ENCODE peak calls at places on chromosomes 7 and 10, in five cellular contexts. V is GM06990, Y is thoracic aorta, F is upper lobe of right lung, S is A549. M is an unnamed sample.
A peak's percentile ranks its signal among the peaks of the same experiment; 100 is the strongest.

GRCh38 chr7:138837627-138838026 is 39.6 kb upstream of the ATP6V0A4 start:
- DNase-seq in V (no peak), Y (no peak), F (no peak), S (no peak), M (no peak)

GRCh38 chr7:132491546-132491945 is 84.7 kb downstream of the PLXNA4 start:
- DNase-seq in V (no peak), Y (no peak), F (no peak), S (no peak), M (no peak)

GRCh38 chr10:113438660-113439059 is 114.2 kb upstream of the HABP2 start:
- DNase-seq in V (no peak), Y (no peak), F (no peak), S (no peak), M (no peak)

GRCh38 chr10:74021248-74022055 is 23.5 kb downstream of the VCL start:
- DNase-seq in V (no peak), Y (no peak), F (no peak), S (no peak), M (no peak)

GRCh38 chr7:100171087-100171681 is 2.8 kb upstream of the GAL3ST4 start:
- DNase-seq in V (no peak), Y (no peak), F (peak; percentile 67), S (no peak), M (no peak)

GRCh38 chr7:138449580-138449979 is 10.5 kb upstream of the TRIM24 start:
- DNase-seq in V (no peak), Y (no peak), F (no peak), S (no peak), M (no peak)

GRCh38 chr7:5519515-5519928 is 95.9 kb upstream of the TNRC18 start:
- DNase-seq in V (no peak), Y (no peak), F (no peak), S (no peak), M (no peak)

GRCh38 chr10:24237801-24238390 is 29.0 kb downstream of the KIAA1217 start:
- DNase-seq in V (no peak), Y (no peak), F (no peak), S (no peak), M (no peak)

GRCh38 chr10:132549416-132549815 is 11.8 kb downstream of the INPP5A start:
- DNase-seq in V (no peak), Y (no peak), F (peak; percentile 56), S (no peak), M (no peak)

GRCh38 chr10:86003201-86003621 is 363.4 kb downstream of the GRID1 start:
- DNase-seq in V (no peak), Y (no peak), F (no peak), S (no peak), M (no peak)

GRCh38 chr7:82945480-82945879 is 217.2 kb downstream of the PCLO start:
- DNase-seq in V (no peak), Y (no peak), F (no peak), S (no peak), M (no peak)

GRCh38 chr10:74799840-74800239 is 26.6 kb upstream of the KAT6B start:
- DNase-seq in V (no peak), Y (no peak), F (no peak), S (no peak), M (no peak)

GRCh38 chr10:10911471-10911921 is 106.2 kb upstream of the CELF2 start:
- DNase-seq in V (no peak), Y (peak; percentile 48), F (peak; percentile 86), S (no peak), M (no peak)

GRCh38 chr7:37007319-37007718 is 283.0 kb upstream of the AOAH start:
- DNase-seq in V (no peak), Y (no peak), F (no peak), S (no peak), M (no peak)

GRCh38 chr10:9097991-9098306 is 1043.5 kb downstream of the GATA3 start:
- DNase-seq in V (no peak), Y (no peak), F (no peak), S (no peak), M (no peak)

GRCh38 chr7:30473393-30473775 is 5.2 kb downstream of the NOD1 start:
- DNase-seq in V (no peak), Y (no peak), F (no peak), S (no peak), M (no peak)

GRCh38 chr10:42476101-42476500 is 162.3 kb downstream of the ZNF33B start:
- DNase-seq in V (no peak), Y (no peak), F (no peak), S (no peak), M (no peak)

GRCh38 chr10:86282664-86283465 is 83.7 kb downstream of the GRID1 start:
- DNase-seq in V (no peak), Y (no peak), F (peak; percentile 36), S (no peak), M (no peak)

GRCh38 chr10:57979466-57979865 is 288.2 kb downstream of the IPMK start:
- DNase-seq in V (no peak), Y (no peak), F (no peak), S (no peak), M (no peak)

GRCh38 chr10:124977648-124978375 is 35.9 kb downstream of the ZRANB1 start:
- DNase-seq in V (no peak), Y (no peak), F (no peak), S (no peak), M (no peak)

GRCh38 chr7:19930851-19931250 is 157.4 kb upstream of the TMEM196 start:
- DNase-seq in V (no peak), Y (no peak), F (no peak), S (no peak), M (no peak)

GRCh38 chr7:133458688-133459087 is 205.8 kb downstream of the EXOC4 start:
- DNase-seq in V (no peak), Y (no peak), F (no peak), S (no peak), M (no peak)

GRCh38 chr10:3222068-3222467 is 49.5 kb upstream of the PITRM1 start:
- DNase-seq in V (no peak), Y (no peak), F (no peak), S (no peak), M (no peak)

GRCh38 chr10:21427804-21428481 is 97.5 kb downstream of the SKIDA1 start:
- DNase-seq in V (peak; percentile 19), Y (no peak), F (no peak), S (no peak), M (no peak)

GRCh38 chr7:102469972-102470825 is 5.4 kb downstream of the LRWD1 start:
- DNase-seq in V (peak; percentile 13), Y (no peak), F (no peak), S (no peak), M (peak; percentile 43)

GRCh38 chr10:113527181-113527580 is 25.7 kb upstream of the HABP2 start:
- DNase-seq in V (no peak), Y (no peak), F (no peak), S (no peak), M (no peak)

GRCh38 chr7:133155121-133155520 is 73.2 kb upstream of the CHCHD3 start:
- DNase-seq in V (no peak), Y (no peak), F (no peak), S (no peak), M (no peak)

GRCh38 chr10:20623561-20623960 is 273.6 kb downstream of the NEBL start:
- DNase-seq in V (no peak), Y (no peak), F (no peak), S (no peak), M (no peak)

GRCh38 chr7:10412426-10413019 is 561.1 kb upstream of the PHF14 start:
- DNase-seq in V (no peak), Y (no peak), F (no peak), S (peak; percentile 3), M (no peak)

GRCh38 chr10:91380873-91381561 is 29.1 kb upstream of the HECTD2 start:
- DNase-seq in V (no peak), Y (no peak), F (no peak), S (no peak), M (no peak)

GRCh38 chr10:54681136-54681535 is 119.9 kb downstream of the PCDH15 start:
- DNase-seq in V (no peak), Y (no peak), F (no peak), S (no peak), M (no peak)

GRCh38 chr7:101488826-101489572 is 126.3 kb downstream of the COL26A1 start:
- DNase-seq in V (no peak), Y (no peak), F (no peak), S (no peak), M (no peak)

GRCh38 chr10:113060221-113061053 is 110.4 kb downstream of the TCF7L2 start:
- DNase-seq in V (no peak), Y (no peak), F (no peak), S (no peak), M (no peak)

GRCh38 chr10:86655173-86655540 is 810 bp downstream of the OPN4 start:
- DNase-seq in V (no peak), Y (no peak), F (no peak), S (no peak), M (peak; percentile 7)

GRCh38 chr7:133746847-133747246 is 380.3 kb upstream of the LRGUK start:
- DNase-seq in V (no peak), Y (no peak), F (no peak), S (no peak), M (no peak)

GRCh38 chr7:151876899-151877777 is at the start of gene PRKAG2:
- DNase-seq in V (peak; percentile 47), Y (peak; percentile 41), F (peak; percentile 90), S (peak; percentile 55), M (peak; percentile 80)
- TF ChIP-seq CTCF in V (peak; percentile 6), Y (no peak), F (no peak), S (peak; percentile 30), M (peak; percentile 12)

GRCh38 chr7:52154382-52154781 is 837.8 kb upstream of the COBL start:
- DNase-seq in V (no peak), Y (no peak), F (no peak), S (no peak), M (no peak)
- TF ChIP-seq CTCF in V (no peak), Y (no peak), F (no peak), S (no peak), M (no peak)

DNA sequence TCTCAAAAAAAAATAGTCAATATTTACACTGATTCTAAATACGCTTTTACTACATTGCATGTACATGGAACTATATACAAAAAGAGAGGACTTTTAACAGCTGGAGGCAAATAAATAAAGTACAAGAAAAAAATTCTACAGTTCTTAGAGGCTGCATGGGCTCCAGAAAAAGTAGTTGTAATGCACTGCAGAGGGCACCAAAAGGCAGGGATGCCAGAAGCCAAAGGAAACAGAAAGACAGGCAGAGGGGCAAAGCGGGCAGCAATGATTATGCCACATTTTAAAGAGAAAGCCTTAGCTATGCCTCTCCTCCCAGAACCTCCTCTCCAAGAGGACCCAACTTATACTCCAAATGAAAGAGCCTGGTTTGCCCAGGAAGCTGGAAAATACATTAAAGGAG is 11.6 kb upstream of the ADCK2 start:
- DNase-seq in V (no peak), Y (no peak), F (no peak), S (no peak), M (peak; percentile 3)
- TF ChIP-seq CTCF in V (no peak), Y (no peak), F (no peak), S (no peak), M (no peak)

GRCh38 chr10:79129361-79129997 is 60.7 kb downstream of the ZMIZ1 start:
- DNase-seq in V (no peak), Y (no peak), F (no peak), S (peak; percentile 63), M (no peak)

GRCh38 chr10:79126351-79126750 is 57.6 kb downstream of the ZMIZ1 start:
- DNase-seq in V (no peak), Y (no peak), F (no peak), S (no peak), M (no peak)

GRCh38 chr10:79128241-79128922 is 59.6 kb downstream of the ZMIZ1 start:
- DNase-seq in V (no peak), Y (no peak), F (no peak), S (no peak), M (no peak)

GRCh38 chr10:79128923-79129305 is 60.1 kb downstream of the ZMIZ1 start:
- DNase-seq in V (no peak), Y (no peak), F (no peak), S (no peak), M (no peak)

GRCh38 chr10:79127151-79127961 is 58.6 kb downstream of the ZMIZ1 start:
- DNase-seq in V (no peak), Y (no peak), F (peak; percentile 96), S (peak; percentile 98), M (peak; percentile 79)
- TF ChIP-seq CTCF in V (no peak), Y (no peak), F (no peak), S (peak; percentile 19), M (no peak)

M was measured in CD14-positive monocyte.